ENCODE peak calls at places on chromosomes 7 and 10, in six cellular contexts. N is KG1; M is NCI-H69; G is activated T-helper 1 cell treated with anti-CD3 and anti-CD28 coated beads, Interleukin-2, amount 50 U/mL, for 16 hours; J is stimulated activated CD8-positive, alpha-beta memory T cell treated with anti-CD3 and anti-CD28 coated beads, Interleukin-2, amount 100 ng/mL, for 48 hours; R is stimulated activated CD4-positive, alpha-beta T cell treated with anti-CD3 and anti-CD28 coated beads, Interleukin-2, amount 100 ng/mL, for 48 hours. E is an unnamed sample.

GRCh38 chr10:6578221-6579192 is 1.6 kb downstream of the PRKCQ start:
- DNase-seq in R (no peak), J (no peak), M (no peak), G (no peak), N (no peak), E (no peak)

GRCh38 chr7:38229386-38229785 is 44.0 kb downstream of the TARP start:
- DNase-seq in R (no peak), M (no peak), N (no peak), J (no peak), G (no peak), E (no peak)

GRCh38 chr10:106996510-106996909 is 168.0 kb downstream of the SORCS1 start:
- DNase-seq in N (no peak), G (no peak), R (no peak), J (no peak), M (no peak), E (no peak)

GRCh38 chr7:19352271-19352670 is 207.1 kb upstream of the FERD3L start:
- DNase-seq in G (no peak), R (no peak), J (no peak), M (no peak), N (no peak), E (no peak)

GRCh38 chr7:144827581-144828139 is 8.2 kb downstream of the TPK1 start:
- DNase-seq in R (no peak), M (no peak), N (no peak), J (no peak), G (no peak), E (no peak)

GRCh38 chr7:35697414-35698175 is 2.7 kb upstream of the HERPUD2 start:
- DNase-seq in R (no peak), N (no peak), G (no peak), J (no peak), M (no peak), E (no peak)

GRCh38 chr7:95411036-95411435 is 14.9 kb upstream of the PON3 start:
- DNase-seq in R (no peak), N (no peak), G (no peak), M (no peak), J (no peak), E (no peak)

GRCh38 chr10:92291921-92292860 is 1.2 kb downstream of the MARCHF5 start:
- DNase-seq in N (peak), M (peak), R (peak), J (peak), G (peak), E (peak)

GRCh38 chr7:22861576-22861975 is 38.9 kb upstream of the TOMM7 start:
- DNase-seq in M (no peak), R (no peak), J (no peak), G (no peak), N (no peak), E (no peak)

GRCh38 chr7:131249483-131249882 is 78.2 kb upstream of the MKLN1 start:
- DNase-seq in G (no peak), R (no peak), J (no peak), N (no peak), M (no peak), E (no peak)

GRCh38 chr10:115975031-115975430 is 298.0 kb downstream of the GFRA1 start:
- DNase-seq in N (no peak), M (no peak), R (no peak), J (no peak), G (no peak), E (no peak)

GRCh38 chr7:47636111-47636692 is 54.3 kb upstream of the TNS3 start:
- DNase-seq in J (no peak), R (no peak), G (no peak), N (no peak), M (no peak), E (peak)

GRCh38 chr7:25297231-25297630 is 68.9 kb upstream of the NPVF start:
- DNase-seq in R (no peak), N (no peak), J (no peak), G (no peak), M (no peak), E (no peak)

GRCh38 chr7:51141451-51141971 is 175.1 kb downstream of the COBL start:
- DNase-seq in G (no peak), M (peak), J (no peak), R (no peak), N (peak), E (no peak)

GRCh38 chr7:124246262-124246863 is 213.5 kb upstream of the TMEM229A start:
- DNase-seq in M (no peak), G (no peak), R (no peak), N (no peak), J (no peak), E (no peak)

GRCh38 chr10:103278862-103279298 is 1.9 kb downstream of the INA start:
- DNase-seq in G (peak), J (no peak), M (peak), N (peak), R (peak), E (peak)

GRCh38 chr7:100602889-100603696 is 930 bp downstream of the PCOLCE start:
- DNase-seq in J (no peak), R (no peak), N (no peak), G (no peak), M (peak), E (peak)

GRCh38 chr7:12584940-12585339 is 14.4 kb downstream of the SCIN start:
- DNase-seq in G (no peak), R (no peak), M (no peak), N (no peak), J (no peak), E (no peak)

GRCh38 chr7:29013062-29013461 is 54.9 kb upstream of the TRIL start:
- DNase-seq in N (no peak), R (no peak), G (no peak), J (no peak), M (no peak), E (no peak)

GRCh38 chr7:18638594-18639452 is 143.3 kb downstream of the HDAC9 start:
- DNase-seq in R (no peak), N (no peak), J (no peak), G (no peak), M (peak), E (no peak)

GRCh38 chr7:158022601-158023000 is 565.0 kb downstream of the PTPRN2 start:
- DNase-seq in J (no peak), N (no peak), G (no peak), R (no peak), M (no peak), E (no peak)

GRCh38 chr10:88366772-88367171 is 216.3 kb downstream of the RNLS start:
- DNase-seq in J (no peak), R (no peak), M (no peak), N (no peak), G (no peak), E (no peak)

GRCh38 chr7:80335473-80336232 is 176.2 kb downstream of the GNAT3 start:
- DNase-seq in N (no peak), J (no peak), M (peak), R (no peak), G (no peak), E (no peak)

E was measured in left ventricle myocardium inferior.